ENCODE peak calls at places on chromosomes 4 and X, in five cellular contexts. G, T, S, V and O are unnamed samples.

GRCh38 chr4:169059294-169060201 is 49.5 kb upstream of the CBR4 start:
- DNase-seq in V (no peak), T (no peak), S (no peak), G (no peak), O (no peak)

GRCh38 chrX:15471016-15471415 is 22.1 kb downstream of the PIR start:
- DNase-seq in S (peak), T (peak), V (peak), G (peak), O (peak)

GRCh38 chr4:141130947-141131545 is 2.2 kb downstream of the RNF150 start:
- DNase-seq in G (no peak), V (no peak), T (no peak), S (no peak), O (no peak)

GRCh38 chr4:151921371-151921770 is 160.6 kb upstream of the GATB start:
- DNase-seq in T (no peak), V (no peak), S (no peak), G (no peak), O (no peak)

GRCh38 chrX:42678133-42678532 is 99.8 kb downstream of the PPP1R2C start:
- DNase-seq in V (no peak), S (no peak), T (no peak), G (no peak), O (peak)

GRCh38 chr4:186685744-186686143 is 37.9 kb downstream of the FAT1 start:
- DNase-seq in S (no peak), T (no peak), G (no peak), V (no peak), O (peak)

GRCh38 chr4:107619731-107620130 is 100.3 kb downstream of the PAPSS1 start:
- DNase-seq in V (no peak), G (no peak), T (no peak), S (no peak), O (no peak)

GRCh38 chr4:145281946-145282345 is 101.6 kb upstream of the OTUD4 start:
- DNase-seq in T (no peak), G (no peak), V (no peak), S (no peak), O (no peak)